ENCODE peak calls at places on chromosomes 11 and 22, in five cellular contexts. X, M, T, E and F are unnamed samples.

GRCh38 chr11:31303644-31304043 is 65.9 kb downstream of the DCDC1 start:
- DNase-seq in E (no peak), X (no peak), M (no peak), T (no peak), F (no peak)

GRCh38 chr11:118842369-118842768 is 41.3 kb upstream of the CXCR5 start:
- DNase-seq in T (no peak), M (no peak), X (no peak), E (no peak), F (no peak)

GRCh38 chr22:26669060-26669481 is 11.7 kb downstream of the MIAT start:
- DNase-seq in T (no peak), X (no peak), E (no peak), M (no peak), F (no peak)

GRCh38 chr11:12126352-12127019 is 16.1 kb downstream of the MICAL2 start:
- DNase-seq in M (peak), E (no peak), X (no peak), T (no peak), F (no peak)

GRCh38 chr11:27471067-27471587 is 1.5 kb downstream of the LGR4 start:
- DNase-seq in T (no peak), E (no peak), X (no peak), M (no peak), F (no peak)

GRCh38 chr22:33315954-33316353 is 257.8 kb upstream of the SYN3 start:
- DNase-seq in E (no peak), M (no peak), X (no peak), T (no peak), F (no peak)

GRCh38 chr11:45933131-45933821 is 10.8 kb downstream of the LARGE2 start:
- DNase-seq in T (peak), M (peak), X (no peak), E (peak), F (no peak)

GRCh38 chr11:100647861-100648260 is 39.2 kb upstream of the ARHGAP42 start:
- DNase-seq in E (no peak), X (no peak), T (no peak), M (no peak), F (no peak)

GRCh38 chr11:2862395-2862949 is 23.1 kb downstream of the CDKN1C start:
- DNase-seq in M (no peak), T (no peak), E (no peak), X (no peak), F (no peak)

GRCh38 chr22:26502688-26503561 is 9.3 kb downstream of the TFIP11 start:
- DNase-seq in E (no peak), M (no peak), X (peak), T (no peak), F (no peak)

GRCh38 chr11:92969293-92969633 is 188 bp upstream of the MTNR1B start:
- DNase-seq in T (no peak), X (no peak), M (no peak), E (no peak), F (no peak)
- TF ChIP-seq CTCF in T (no peak), X (no peak), M (no peak), E (no peak), F (no peak)

DNA sequence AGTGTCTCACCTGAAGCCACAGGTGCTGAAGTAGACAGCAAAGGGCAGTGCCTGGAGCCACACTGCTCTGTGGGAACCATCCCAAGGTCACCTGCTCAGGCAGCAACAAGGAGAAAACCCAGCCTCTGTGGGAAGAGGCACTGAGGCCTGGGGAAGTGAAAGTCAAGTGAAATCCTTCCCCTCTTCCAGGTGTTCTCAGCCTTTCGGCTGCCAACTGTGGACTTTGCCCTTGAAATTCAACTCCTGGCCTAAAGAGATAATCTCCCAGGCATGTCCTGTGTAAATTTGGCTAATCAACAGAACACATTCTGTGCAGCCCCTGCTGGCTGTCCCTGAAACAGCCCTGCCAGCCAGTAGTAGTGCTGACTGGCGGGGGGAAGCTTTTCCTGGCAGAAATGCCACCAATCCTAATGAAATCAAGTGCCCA is 112.1 kb downstream of the RPL27A start:
- DNase-seq in T (no peak), X (no peak), E (no peak), M (no peak), F (no peak)
- TF ChIP-seq CTCF in T (no peak), X (peak), E (peak), M (peak), F (peak)

DNA sequence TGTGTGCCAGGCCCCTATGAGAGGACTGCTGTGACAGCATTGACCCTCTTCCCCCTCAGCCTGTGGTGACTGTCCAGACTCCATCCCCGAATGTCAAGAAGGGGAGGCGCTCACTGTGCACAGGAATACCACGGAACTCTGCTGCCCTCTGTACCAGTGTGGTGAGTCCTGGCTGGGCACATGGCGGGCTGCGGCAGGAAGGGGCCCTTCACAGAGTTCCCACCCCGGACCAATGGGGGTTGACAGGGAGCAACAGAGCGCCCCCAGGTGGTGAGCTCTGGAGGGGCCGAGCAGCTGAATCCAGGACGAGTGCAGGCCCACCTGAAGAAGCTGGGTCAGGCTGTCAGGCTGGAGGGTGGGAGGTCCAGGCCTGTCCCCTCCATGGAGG is 83.8 kb upstream of the MYOD1 start:
- DNase-seq in M (no peak), T (no peak), E (no peak), X (no peak), F (no peak)
- TF ChIP-seq CTCF in M (no peak), T (no peak), E (no peak), X (no peak), F (no peak)

GRCh38 chr11:84526250-84526649 is 1100.9 kb downstream of the DLG2 start:
- DNase-seq in E (no peak), T (no peak), X (no peak), M (no peak), F (no peak)

GRCh38 chr11:84518601-84519183 is 1108.5 kb downstream of the DLG2 start:
- DNase-seq in E (no peak), M (no peak), T (no peak), X (no peak), F (no peak)

GRCh38 chr11:84522331-84522730 is 1104.8 kb downstream of the DLG2 start:
- DNase-seq in X (no peak), T (no peak), E (no peak), M (no peak), F (no peak)

GRCh38 chr11:84524422-84525051 is 1102.6 kb downstream of the DLG2 start:
- DNase-seq in M (no peak), T (no peak), E (no peak), X (no peak), F (no peak)
- TF ChIP-seq CTCF in M (peak), T (peak), E (peak), X (peak), F (peak)

DNA sequence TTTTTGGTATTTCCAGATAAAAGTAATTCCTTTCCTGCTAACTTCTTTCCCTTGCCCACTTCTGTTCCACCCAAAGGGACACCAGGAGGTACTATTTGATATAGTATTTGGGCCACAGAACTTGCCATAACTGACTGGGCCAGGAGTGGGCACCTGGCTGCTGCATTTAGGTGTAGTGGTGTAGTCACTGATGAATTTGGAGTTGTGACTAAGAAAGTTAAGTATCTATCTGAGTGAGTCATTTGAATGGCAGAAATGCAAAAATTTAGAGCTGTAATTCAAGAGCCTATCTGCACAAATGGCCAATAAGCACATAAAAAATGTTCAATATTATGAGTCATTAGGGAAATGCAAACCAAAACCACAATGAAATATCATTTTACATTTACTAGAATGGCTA is 14.8 kb downstream of the GLYATL2 start:
- DNase-seq in M (no peak), E (no peak), T (no peak), X (no peak), F (peak)
- TF ChIP-seq CTCF in M (no peak), E (no peak), T (no peak), X (no peak), F (no peak)

DNA sequence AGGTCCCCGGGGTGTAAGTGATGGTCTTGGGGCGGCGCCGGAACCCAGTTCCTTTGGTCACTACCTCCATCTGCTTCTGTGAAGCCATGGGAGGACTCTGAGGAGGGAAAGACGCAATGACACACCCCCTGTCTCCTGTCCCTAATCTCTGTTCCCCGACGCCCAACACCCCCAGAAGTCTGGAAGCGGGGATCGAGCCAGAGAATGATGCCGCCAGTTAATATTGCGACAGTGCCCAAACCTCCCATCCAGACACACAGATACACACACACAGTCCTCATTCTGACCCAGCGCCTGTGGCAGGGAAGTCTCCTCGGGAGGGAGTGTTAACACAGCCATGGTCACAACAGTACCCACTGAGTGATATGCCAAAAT is 352 bp downstream of the C22orf23 start:
- DNase-seq in E (no peak), T (no peak), X (peak), M (no peak), F (peak)
- TF ChIP-seq CTCF in E (no peak), T (no peak), X (no peak), M (no peak), F (no peak)

DNA sequence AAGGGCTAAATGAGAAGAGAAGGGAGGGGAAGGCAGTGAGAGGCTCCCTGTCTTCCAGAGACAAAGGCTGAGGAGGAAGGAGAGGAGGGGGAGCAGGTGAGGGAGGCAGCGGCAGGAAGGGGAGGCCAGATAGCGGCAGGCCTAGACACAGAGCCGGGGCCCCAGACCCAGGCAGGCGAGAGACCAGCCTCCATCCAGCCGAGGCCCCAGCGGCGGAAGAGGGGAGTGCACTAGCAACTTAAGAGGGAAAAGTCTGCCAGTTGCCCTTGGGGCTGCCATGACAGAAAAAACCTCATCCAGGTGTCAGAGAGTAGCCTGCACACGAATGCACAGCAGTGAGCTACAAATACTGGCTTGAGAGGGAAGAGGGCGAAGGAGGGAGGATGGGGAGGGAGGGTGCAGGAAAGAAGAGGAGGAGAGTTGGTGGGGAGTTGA is 46.7 kb downstream of the IGLL1 start:
- DNase-seq in X (no peak), M (peak), E (peak), T (peak), F (no peak)
- TF ChIP-seq CTCF in X (no peak), M (peak), E (no peak), T (peak), F (peak)

DNA sequence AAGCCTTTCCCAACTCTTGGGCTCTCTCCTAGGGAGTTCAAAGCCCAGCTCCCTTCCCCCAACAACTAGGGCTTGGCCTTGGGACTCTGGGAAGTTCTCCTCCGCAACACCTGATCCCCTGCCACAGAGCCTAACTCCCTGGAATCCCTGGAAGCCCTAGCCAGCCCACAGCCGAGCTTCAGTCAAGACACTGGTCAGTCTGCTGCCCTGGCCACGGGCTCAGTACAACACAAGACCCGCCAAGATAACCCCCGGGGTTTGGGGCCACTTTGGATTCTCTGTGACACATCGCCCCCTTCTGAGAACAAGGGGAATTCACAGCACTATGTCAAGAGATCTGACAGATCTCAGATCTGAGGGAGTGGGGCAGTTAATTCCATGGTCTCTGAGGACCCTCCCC is 58.3 kb downstream of the SLC22A12 start:
- DNase-seq in M (no peak), E (no peak), T (peak), X (no peak), F (no peak)
- TF ChIP-seq CTCF in M (peak), E (no peak), T (peak), X (peak), F (peak)

GRCh38 chr11:116680349-116681125 is 92.2 kb downstream of the BUD13 start:
- DNase-seq in X (no peak), T (no peak), M (no peak), E (no peak), F (no peak)
- TF ChIP-seq CTCF in X (no peak), T (no peak), M (no peak), E (no peak), F (no peak)